ENCODE peak calls at places on chromosomes 5 and 9, in ten cellular contexts. X, L, M, Q, W, A, D, V, B and G are unnamed samples.

GRCh38 chr9:109739760-109740159 is 40.2 kb upstream of the PALM2AKAP2 start:
- DNase-seq in X (no peak), L (no peak), M (no peak), Q (no peak), W (no peak), A (no peak), D (no peak), V (no peak), B (no peak), G (no peak)

GRCh38 chr5:119468286-119468685 is 16.0 kb downstream of the HSD17B4 start:
- DNase-seq in X (no peak), L (no peak), M (no peak), Q (no peak), W (no peak), A (no peak), D (no peak), V (no peak), B (no peak), G (no peak)

GRCh38 chr9:100602302-100602930 is 24.5 kb downstream of the CAVIN4 start:
- DNase-seq in X (peak), L (no peak), M (peak), Q (no peak), W (no peak), A (peak), D (no peak), V (no peak), B (peak), G (no peak)

GRCh38 chr9:114864471-114864870 is 58.6 kb upstream of the TNFSF15 start:
- DNase-seq in X (no peak), L (no peak), M (no peak), Q (no peak), W (no peak), A (no peak), D (no peak), V (no peak), B (no peak), G (no peak)

GRCh38 chr5:111781200-111781599 is 24.2 kb upstream of the NREP start:
- DNase-seq in X (no peak), L (peak), M (peak), Q (no peak), W (no peak), A (no peak), D (no peak), V (peak), B (peak), G (no peak)

GRCh38 chr5:142612388-142612787 is 73.5 kb downstream of the FGF1 start:
- DNase-seq in X (no peak), L (no peak), M (no peak), Q (no peak), W (no peak), A (no peak), D (no peak), V (no peak), B (no peak), G (no peak)

GRCh38 chr5:124865603-124866354 is 119.3 kb upstream of the ZNF608 start:
- DNase-seq in X (no peak), L (no peak), M (no peak), Q (no peak), W (no peak), A (no peak), D (no peak), V (no peak), B (no peak), G (no peak)

GRCh38 chr5:150632305-150633160 is 7.9 kb upstream of the SYNPO start:
- DNase-seq in X (no peak), L (no peak), M (no peak), Q (no peak), W (no peak), A (no peak), D (no peak), V (no peak), B (no peak), G (no peak)

GRCh38 chr9:2727966-2728613 is 10.8 kb downstream of the KCNV2 start:
- DNase-seq in X (peak), L (peak), M (peak), Q (no peak), W (no peak), A (peak), D (no peak), V (no peak), B (peak), G (no peak)
- TF ChIP-seq CTCF in X (peak), L (peak), M (peak), Q (no peak), W (peak), A (peak), D (no peak), V (peak), B (peak), G (no peak)

GRCh38 chr5:136374003-136374402 is 8.7 kb upstream of the TRPC7 start:
- DNase-seq in X (peak), L (no peak), M (no peak), Q (no peak), W (no peak), A (no peak), D (no peak), V (no peak), B (no peak), G (no peak)
- TF ChIP-seq CTCF in X (peak), L (no peak), M (no peak), Q (no peak), W (no peak), A (no peak), D (no peak), V (no peak), B (no peak), G (no peak)

GRCh38 chr5:55140908-55141665 is 18.9 kb upstream of the GPX8 start:
- DNase-seq in X (no peak), L (no peak), M (no peak), Q (no peak), W (no peak), A (no peak), D (no peak), V (no peak), B (no peak), G (no peak)

GRCh38 chr5:55146080-55146479 is 13.9 kb upstream of the GPX8 start:
- DNase-seq in X (no peak), L (no peak), M (no peak), Q (no peak), W (no peak), A (no peak), D (no peak), V (no peak), B (no peak), G (no peak)

GRCh38 chr5:55146543-55147151 is 13.3 kb upstream of the GPX8 start:
- DNase-seq in X (peak), L (peak), M (peak), Q (peak), W (no peak), A (peak), D (peak), V (peak), B (peak), G (peak)

GRCh38 chr5:55143624-55144023 is 16.3 kb upstream of the GPX8 start:
- DNase-seq in X (peak), L (no peak), M (no peak), Q (no peak), W (no peak), A (no peak), D (no peak), V (no peak), B (no peak), G (no peak)

GRCh38 chr5:55141945-55142690 is 17.9 kb upstream of the GPX8 start:
- DNase-seq in X (no peak), L (no peak), M (no peak), Q (no peak), W (no peak), A (no peak), D (no peak), V (no peak), B (no peak), G (no peak)
- TF ChIP-seq CTCF in X (no peak), L (no peak), M (no peak), Q (no peak), W (no peak), A (no peak), D (no peak), V (no peak), B (no peak), G (no peak)

GRCh38 chr5:173474881-173475287 is 141.6 kb downstream of the BOD1 start:
- DNase-seq in X (no peak), L (no peak), M (no peak), Q (no peak), W (no peak), A (no peak), D (no peak), V (no peak), B (no peak), G (no peak)

GRCh38 chr5:173472784-173473278 is 143.6 kb downstream of the BOD1 start:
- DNase-seq in X (no peak), L (no peak), M (no peak), Q (no peak), W (peak), A (no peak), D (no peak), V (peak), B (peak), G (no peak)

GRCh38 chr5:173473293-173473692 is 143.2 kb downstream of the BOD1 start:
- DNase-seq in X (no peak), L (no peak), M (no peak), Q (no peak), W (no peak), A (no peak), D (no peak), V (no peak), B (no peak), G (no peak)

GRCh38 chr5:173477320-173478055 is 139.0 kb downstream of the BOD1 start:
- DNase-seq in X (peak), L (no peak), M (no peak), Q (no peak), W (no peak), A (peak), D (no peak), V (no peak), B (no peak), G (no peak)

GRCh38 chr5:173475780-173476179 is 140.7 kb downstream of the BOD1 start:
- DNase-seq in X (no peak), L (no peak), M (no peak), Q (no peak), W (no peak), A (no peak), D (no peak), V (no peak), B (no peak), G (no peak)
- TF ChIP-seq CTCF in X (no peak), L (no peak), M (no peak), Q (no peak), W (no peak), A (no peak), D (no peak), V (no peak), B (no peak), G (no peak)

GRCh38 chr5:77144837-77145139 is 57.7 kb upstream of the ZBED3 start:
- DNase-seq in X (no peak), L (no peak), M (no peak), Q (no peak), W (no peak), A (no peak), D (no peak), V (no peak), B (no peak), G (no peak)
- TF ChIP-seq CTCF in X (no peak), L (no peak), M (no peak), Q (no peak), W (no peak), A (no peak), D (no peak), V (no peak), B (peak), G (no peak)